ENCODE peak calls at places on chromosomes 1 and 21, in ten cellular contexts. E is ovary, S is nephron progenitor cell, K is GM13977, H is RWPE1, O is Calu3, F is choroid plexus epithelial cell, G is hepatocyte, P is foreskin keratinocyte, D is endodermal cell. M is an unnamed sample.

GRCh38 chr1:48018799-48019198 is 21.6 kb upstream of the TRABD2B start:
- DNase-seq in E (no peak), S (no peak), K (no peak), H (peak), O (no peak), F (no peak), G (no peak), P (peak), D (peak), M (no peak)

GRCh38 chr1:181486098-181486420 is 2.7 kb downstream of the CACNA1E start:
- DNase-seq in E (no peak), S (no peak), K (no peak), H (no peak), O (no peak), F (no peak), G (no peak), P (no peak), D (no peak), M (no peak)

GRCh38 chr1:155080250-155081228 is 1.9 kb downstream of the EFNA3 start:
- DNase-seq in E (peak), S (peak), K (no peak), H (no peak), O (no peak), F (no peak), G (peak), P (no peak), D (peak), M (no peak)

GRCh38 chr1:223557125-223557465 is 108.4 kb downstream of the CAPN8 start:
- DNase-seq in E (no peak), S (no peak), K (no peak), H (no peak), O (no peak), F (no peak), G (no peak), P (no peak), D (no peak), M (no peak)

GRCh38 chr1:116311756-116312691 is 61.0 kb upstream of the ATP1A1 start:
- DNase-seq in E (no peak), S (no peak), K (no peak), H (peak), O (peak), F (no peak), G (peak), P (peak), D (no peak), M (peak)

GRCh38 chr1:202563818-202564217 is 146.4 kb downstream of the SYT2 start:
- DNase-seq in E (no peak), S (no peak), K (no peak), H (no peak), O (no peak), F (no peak), G (no peak), P (no peak), D (no peak), M (no peak)

GRCh38 chr1:18564661-18565060 is 66.0 kb upstream of the PAX7 start:
- DNase-seq in E (no peak), S (no peak), K (no peak), H (no peak), O (no peak), F (no peak), G (no peak), P (no peak), D (no peak), M (no peak)

GRCh38 chr1:154418062-154418897 is 13.1 kb downstream of the IL6R start:
- DNase-seq in E (peak), S (no peak), K (no peak), H (peak), O (peak), F (peak), G (peak), P (peak), D (peak), M (peak)

GRCh38 chr1:67576474-67576873 is 108.5 kb upstream of the GADD45A start:
- DNase-seq in E (no peak), S (no peak), K (no peak), H (no peak), O (no peak), F (no peak), G (no peak), P (no peak), D (no peak), M (no peak)

GRCh38 chr1:224779491-224780020 is 149.9 kb upstream of the DNAH14 start:
- DNase-seq in E (no peak), S (no peak), K (no peak), H (no peak), O (no peak), F (no peak), G (no peak), P (no peak), D (no peak), M (no peak)

GRCh38 chr21:39094847-39095525 is 88.3 kb downstream of the PSMG1 start:
- DNase-seq in E (no peak), S (no peak), K (no peak), H (no peak), O (no peak), F (peak), G (peak), P (no peak), D (no peak), M (no peak)

GRCh38 chr21:39097981-39098380 is 85.3 kb downstream of the PSMG1 start:
- DNase-seq in E (no peak), S (no peak), K (no peak), H (no peak), O (no peak), F (no peak), G (no peak), P (no peak), D (peak), M (no peak)

GRCh38 chr21:39095681-39096080 is 87.6 kb downstream of the PSMG1 start:
- DNase-seq in E (no peak), S (no peak), K (no peak), H (no peak), O (no peak), F (no peak), G (no peak), P (no peak), D (no peak), M (no peak)

GRCh38 chr21:39097335-39097861 is 85.9 kb downstream of the PSMG1 start:
- DNase-seq in E (no peak), S (no peak), K (no peak), H (no peak), O (no peak), F (no peak), G (no peak), P (no peak), D (no peak), M (no peak)

GRCh38 chr21:39096754-39097153 is 86.5 kb downstream of the PSMG1 start:
- DNase-seq in E (no peak), S (no peak), K (no peak), H (no peak), O (no peak), F (no peak), G (no peak), P (no peak), D (peak), M (no peak)
- TF ChIP-seq CTCF in E (no peak), S (no peak), K (peak), H (no peak), O (no peak), F (peak), G (no peak), P (peak), D (peak), M (no peak)

GRCh38 chr1:184930645-184931044 is 43.7 kb downstream of the NIBAN1 start:
- DNase-seq in E (no peak), S (no peak), K (no peak), H (no peak), O (no peak), F (no peak), G (no peak), P (no peak), D (no peak), M (no peak)
- TF ChIP-seq CTCF in E (no peak), S (no peak), K (no peak), H (no peak), O (no peak), F (no peak), G (no peak), P (no peak), D (no peak), M (no peak)

DNA sequence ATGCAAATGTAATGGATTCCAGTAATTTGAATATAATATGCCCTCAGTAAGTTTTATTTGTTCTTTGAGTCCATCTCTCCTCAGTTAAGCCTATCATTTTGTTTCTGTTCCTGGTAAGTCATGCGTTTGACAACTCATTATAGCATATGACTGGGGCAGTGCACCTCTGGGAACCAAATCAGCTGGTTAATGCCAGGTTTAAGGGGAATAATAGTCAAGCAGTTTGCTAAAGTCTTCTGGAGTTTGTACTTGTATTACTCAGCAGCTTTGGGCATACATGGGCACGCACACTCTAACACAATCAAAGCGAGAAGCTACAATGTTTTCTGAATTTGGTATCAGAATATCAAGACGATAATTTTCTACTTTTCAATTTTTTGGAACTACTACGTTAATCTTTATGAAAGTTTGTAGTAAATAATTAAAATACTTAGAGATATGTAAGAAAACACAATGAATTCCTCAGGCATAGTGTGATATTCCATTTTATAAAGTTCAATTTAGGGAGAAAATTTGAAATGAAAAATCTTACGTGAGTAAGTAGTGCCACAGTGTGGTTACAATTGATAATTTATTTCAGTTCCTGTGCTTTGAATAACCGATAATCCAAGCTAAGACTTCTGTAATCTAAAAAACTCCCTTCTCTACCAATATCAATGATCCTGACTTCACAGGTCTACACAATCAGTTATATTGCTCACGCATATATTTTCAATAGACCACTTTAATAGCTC is 43.8 kb upstream of the KCTD3 start:
- DNase-seq in E (no peak), S (no peak), K (no peak), H (no peak), O (no peak), F (peak), G (no peak), P (peak), D (no peak), M (no peak)
- TF ChIP-seq CTCF in E (no peak), S (no peak), K (no peak), H (peak), O (no peak), F (peak), G (peak), P (peak), D (peak), M (peak)

DNA sequence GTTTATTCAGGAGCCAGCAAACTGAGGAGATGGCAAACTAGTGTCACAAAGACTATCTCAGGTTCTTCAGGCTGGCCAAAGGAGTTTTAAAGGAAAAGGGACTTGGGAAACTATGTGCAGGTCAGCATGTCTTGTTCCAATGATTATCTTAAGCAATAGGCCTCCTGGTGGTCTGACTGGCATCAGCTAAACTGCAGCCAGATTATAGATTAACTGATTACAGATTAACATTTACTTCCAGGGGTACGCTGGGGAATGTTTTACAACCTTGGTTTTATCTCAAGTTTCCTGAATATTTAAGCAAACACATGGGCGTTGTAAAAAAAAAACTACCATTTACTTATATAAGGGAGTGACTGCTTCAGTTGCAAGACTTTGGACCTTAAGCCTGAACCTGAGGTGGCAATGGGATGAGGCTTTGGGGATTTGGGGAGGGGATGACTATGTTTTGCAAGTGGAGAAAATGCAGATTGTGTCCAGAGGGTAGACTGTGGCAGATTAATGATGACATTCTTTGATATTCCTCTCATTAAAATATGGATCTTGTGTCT is 600.7 kb upstream of the B3GALT2 start:
- DNase-seq in E (no peak), S (no peak), K (no peak), H (no peak), O (peak), F (no peak), G (peak), P (no peak), D (no peak), M (no peak)
- TF ChIP-seq CTCF in E (no peak), S (no peak), K (no peak), H (no peak), O (no peak), F (no peak), G (no peak), P (no peak), D (peak), M (no peak)

DNA sequence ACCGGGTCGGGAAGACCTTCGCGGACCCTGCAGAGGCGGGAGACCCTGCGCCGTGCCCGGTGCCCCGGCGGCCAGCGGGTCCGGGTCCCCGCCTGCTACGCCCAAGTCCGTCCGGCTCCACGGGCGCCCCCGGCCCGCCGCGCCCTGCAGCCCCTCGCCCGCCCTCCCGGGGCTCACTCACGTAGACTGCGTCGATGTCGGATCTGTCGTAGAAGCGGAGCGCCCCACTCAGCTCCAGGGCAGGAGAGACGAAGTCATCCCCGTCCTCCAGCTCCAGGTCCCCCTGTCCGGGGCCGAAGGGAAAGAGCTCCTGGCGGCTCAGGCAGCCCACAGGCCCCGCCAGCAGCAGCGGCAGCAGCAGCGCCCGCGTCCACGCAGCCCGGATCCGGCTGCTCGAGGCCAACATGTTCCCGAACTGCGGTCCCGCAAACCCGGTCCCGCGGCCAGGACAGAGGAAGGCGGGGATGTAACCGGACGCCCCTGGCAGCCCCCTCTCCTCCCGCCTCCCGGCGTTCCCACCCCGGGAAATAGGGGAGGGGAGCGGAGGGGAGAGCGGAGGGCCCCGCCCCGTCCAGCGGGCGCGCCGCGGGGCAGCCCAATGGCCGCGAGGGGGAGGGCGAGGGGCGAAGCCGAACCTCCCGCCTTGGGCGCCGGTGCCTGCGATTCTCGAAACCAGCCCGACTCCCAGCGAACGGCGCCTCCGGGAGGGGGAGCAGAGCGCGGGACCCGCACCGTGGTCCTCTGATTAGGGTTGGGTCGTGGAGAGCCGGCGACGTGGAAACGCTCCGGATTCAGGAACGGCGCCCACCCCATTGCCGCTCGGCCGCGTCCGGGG is at the start of gene NID1:
- DNase-seq in E (peak), S (peak), K (peak), H (peak), O (peak), F (peak), G (peak), P (peak), D (peak), M (peak)
- TF ChIP-seq CTCF in E (peak), S (peak), K (no peak), H (peak), O (no peak), F (peak), G (peak), P (peak), D (peak), M (peak)

GRCh38 chr1:11675362-11675761 is 5.6 kb downstream of the MAD2L2 start:
- DNase-seq in E (no peak), S (no peak), K (no peak), H (no peak), O (no peak), F (no peak), G (no peak), P (no peak), D (no peak), M (no peak)

GRCh38 chr1:11674488-11674887 is 6.5 kb downstream of the MAD2L2 start:
- DNase-seq in E (no peak), S (no peak), K (no peak), H (no peak), O (no peak), F (no peak), G (no peak), P (no peak), D (no peak), M (no peak)

GRCh38 chr1:11671544-11672286 is 7.7 kb downstream of the FBXO6 start:
- DNase-seq in E (no peak), S (no peak), K (no peak), H (no peak), O (no peak), F (no peak), G (peak), P (no peak), D (peak), M (no peak)

GRCh38 chr1:11671205-11671543 is 7.2 kb downstream of the FBXO6 start:
- DNase-seq in E (no peak), S (no peak), K (no peak), H (no peak), O (no peak), F (no peak), G (no peak), P (no peak), D (peak), M (no peak)

GRCh38 chr1:11673089-11673769 is 7.7 kb downstream of the MAD2L2 start:
- DNase-seq in E (no peak), S (no peak), K (no peak), H (no peak), O (no peak), F (no peak), G (no peak), P (no peak), D (no peak), M (no peak)
- TF ChIP-seq CTCF in E (no peak), S (no peak), K (no peak), H (no peak), O (no peak), F (no peak), G (no peak), P (no peak), D (no peak), M (no peak)

M was measured in upper lobe of right lung.